ENCODE peak calls at places on chromosomes 3 and 15, in ten cellular contexts. L, D, X, J, Y, E, R, O, H and P are unnamed samples.

GRCh38 chr3:149004622-149005021 is 13.3 kb downstream of the GYG1 start:
- DNase-seq in O (no peak), R (no peak), E (peak; percentile 8), J (no peak), D (no peak), Y (no peak), X (peak; percentile 73), H (no peak), L (no peak), P (no peak)

GRCh38 chr15:40594429-40594836 is 384 bp downstream of the KNL1 start:
- DNase-seq in R (peak; percentile 17), L (peak; percentile 77), J (peak; percentile 74), Y (peak; percentile 90), H (no peak), D (peak; percentile 19), X (peak; percentile 41), O (no peak), E (no peak), P (no peak)

GRCh38 chr15:51104512-51104911 is 9.8 kb upstream of the TNFAIP8L3 start:
- DNase-seq in X (no peak), E (no peak), L (peak; percentile 91), R (no peak), H (no peak), Y (peak; percentile 72), O (no peak), J (no peak), D (no peak), P (no peak)

GRCh38 chr15:81394609-81395008 is 20.6 kb upstream of the TMC3 start:
- DNase-seq in L (no peak), E (no peak), X (no peak), J (no peak), D (no peak), O (no peak), H (no peak), Y (no peak), R (no peak), P (no peak)

GRCh38 chr3:78754066-78754743 is 1013.6 kb downstream of the ROBO1 start:
- DNase-seq in X (no peak), R (no peak), Y (no peak), E (no peak), L (no peak), D (no peak), O (no peak), J (no peak), H (no peak), P (no peak)

GRCh38 chr3:168024537-168024941 is 71.2 kb downstream of the GOLIM4 start:
- DNase-seq in D (no peak), X (peak; percentile 62), L (no peak), Y (peak; percentile 84), R (no peak), J (no peak), H (no peak), O (no peak), E (no peak), P (peak; percentile 24)

GRCh38 chr15:39118510-39118909 is 462.4 kb upstream of the THBS1 start:
- DNase-seq in O (no peak), D (no peak), H (no peak), E (no peak), Y (no peak), L (no peak), R (no peak), X (no peak), J (no peak), P (no peak)

GRCh38 chr15:63820210-63820609 is 13.5 kb downstream of the HERC1 start:
- DNase-seq in Y (no peak), L (no peak), J (no peak), O (no peak), H (no peak), X (no peak), E (no peak), D (no peak), R (no peak), P (no peak)

GRCh38 chr3:140276698-140277097 is 341.7 kb downstream of the CLSTN2 start:
- DNase-seq in E (no peak), X (peak; percentile 3), R (no peak), Y (peak; percentile 43), L (no peak), D (no peak), H (no peak), O (no peak), J (peak; percentile 45), P (no peak)

GRCh38 chr3:32325957-32326356 is 65.7 kb upstream of the CMTM7 start:
- DNase-seq in H (no peak), R (no peak), O (no peak), X (no peak), E (no peak), L (no peak), Y (no peak), D (no peak), J (no peak), P (no peak)

GRCh38 chr3:156513619-156514018 is 41.3 kb downstream of the SSR3 start:
- DNase-seq in J (no peak), L (no peak), R (no peak), E (no peak), X (peak; percentile 10), H (no peak), O (no peak), Y (no peak), D (no peak), P (no peak)

GRCh38 chr15:71657141-71657540 is 153.2 kb upstream of the NR2E3 start:
- DNase-seq in R (no peak), D (no peak), H (no peak), L (no peak), Y (no peak), E (no peak), J (no peak), O (no peak), X (no peak), P (no peak)

GRCh38 chr3:41673643-41674042 is 288.3 kb downstream of the ULK4 start:
- DNase-seq in Y (no peak), X (no peak), R (no peak), J (no peak), E (no peak), H (no peak), L (no peak), D (no peak), O (no peak), P (no peak)

GRCh38 chr3:197026481-197026866 is 3.1 kb downstream of the MELTF start:
- DNase-seq in R (no peak), Y (no peak), E (no peak), L (no peak), X (no peak), O (no peak), H (no peak), D (no peak), J (no peak), P (no peak)